ENCODE peak calls at places on chromosomes 11 and 22, in five cellular contexts. P is retina; W is NCI-H2081; G is stimulated activated CD4-positive, alpha-beta T cell treated with anti-CD3 and anti-CD28 coated beads, Interleukin-4, amount 100 ng/mL, for 4 hours; I is astrocyte of the spinal cord. S is an unnamed sample.

GRCh38 chr22:23521442-23522113 is 58.5 kb downstream of the IGLL1 start:
- DNase-seq in P (peak), W (peak), G (peak), I (peak), S (peak)

GRCh38 chr11:118988280-118988679 is 9.7 kb upstream of the CENATAC start:
- DNase-seq in P (no peak), W (peak), G (no peak), I (no peak), S (no peak)

GRCh38 chr22:40178417-40179409 is 988 bp downstream of the TNRC6B start:
- DNase-seq in P (peak), W (peak), G (no peak), I (peak), S (no peak)

GRCh38 chr22:43529954-43530863 is 118.4 kb downstream of the MPPED1 start:
- DNase-seq in P (no peak), W (no peak), G (no peak), I (no peak), S (no peak)

GRCh38 chr11:24234822-24235508 is 261.9 kb upstream of the LUZP2 start:
- DNase-seq in P (no peak), W (no peak), G (no peak), I (peak), S (no peak)

GRCh38 chr22:48391820-48392219 is 1435.9 kb downstream of the BRD1 start:
- DNase-seq in P (no peak), W (no peak), G (no peak), I (no peak), S (no peak)

GRCh38 chr11:118953265-118953664 is 2.8 kb upstream of the UPK2 start:
- DNase-seq in P (peak), W (peak), G (no peak), I (no peak), S (no peak)

GRCh38 chr11:71999360-71999759 is 651 bp downstream of the IL18BP start:
- DNase-seq in P (no peak), W (no peak), G (no peak), I (peak), S (peak)

GRCh38 chr11:61198948-61199523 is 4.3 kb upstream of the PGA3 start:
- DNase-seq in P (no peak), W (no peak), G (no peak), I (no peak), S (no peak)

GRCh38 chr22:25137577-25138525 is 61.8 kb upstream of the CRYBB3 start:
- DNase-seq in P (no peak), W (no peak), G (no peak), I (no peak), S (no peak)